ENCODE peak calls at places on chromosome 21, in nine cellular contexts. H is psoas muscle, T is GM12878, Y is uterus, C is prostate gland, B is breast epithelium, Q is Peyer's patch, L is lower lobe of right lung, W is esophagus squamous epithelium. X is an unnamed sample.

GRCh38 chr21:44640761-44641160 is 3.6 kb downstream of the KRTAP10-10 start:
- DNase-seq in W (no peak), L (no peak), B (no peak), Y (no peak), C (no peak), H (no peak), T (no peak), Q (no peak), X (no peak)

GRCh38 chr21:41630917-41631316 is 123.0 kb upstream of the TMPRSS2 start:
- DNase-seq in W (no peak), Y (no peak), B (no peak), H (no peak), T (no peak), C (no peak), L (no peak), Q (no peak), X (no peak)

GRCh38 chr21:38831526-38832467 is 26.1 kb downstream of the ETS2 start:
- DNase-seq in Q (peak; percentile 46), C (peak; percentile 85), H (no peak), Y (peak; percentile 83), B (peak; percentile 92), T (peak; percentile 40), W (no peak), L (peak; percentile 66), X (no peak)

GRCh38 chr21:45081636-45082035 is 7.3 kb downstream of the ADARB1 start:
- DNase-seq in C (no peak), H (no peak), Y (no peak), T (no peak), W (no peak), L (no peak), B (no peak), Q (no peak), X (no peak)

GRCh38 chr21:32096411-32096810 is 182.4 kb downstream of the MIS18A start:
- DNase-seq in T (no peak), W (no peak), H (no peak), B (no peak), Y (no peak), C (no peak), Q (no peak), L (no peak), X (no peak)

GRCh38 chr21:41932576-41933258 is 21.1 kb downstream of the C2CD2 start:
- DNase-seq in L (peak; percentile 54), W (no peak), H (no peak), Y (peak; percentile 40), Q (no peak), B (no peak), T (no peak), C (peak; percentile 56), X (no peak)

GRCh38 chr21:42406201-42406601 is 2.5 kb downstream of the UBASH3A start:
- DNase-seq in Y (no peak), T (no peak), W (no peak), L (no peak), Q (peak; percentile 39), C (no peak), H (no peak), B (no peak), X (no peak)

GRCh38 chr21:41961753-41962152 is 7.9 kb upstream of the C2CD2 start:
- DNase-seq in C (no peak), L (no peak), W (no peak), B (no peak), Q (no peak), H (no peak), T (no peak), Y (no peak), X (no peak)

GRCh38 chr21:17513214-17514123 is 626 bp downstream of the CXADR start:
- DNase-seq in W (no peak), B (no peak), L (peak; percentile 55), Q (no peak), T (no peak), C (peak; percentile 36), H (no peak), Y (peak; percentile 27), X (peak; percentile 78)

GRCh38 chr21:43916691-43917514 is 51.9 kb downstream of the AGPAT3 start:
- DNase-seq in B (no peak), Y (no peak), C (no peak), W (no peak), L (peak; percentile 46), T (peak; percentile 71), H (no peak), Q (peak; percentile 61), X (no peak)

GRCh38 chr21:34724857-34725195 is 56.0 kb downstream of the CLIC6 start:
- DNase-seq in Y (no peak), Q (no peak), L (no peak), W (no peak), T (no peak), B (no peak), C (no peak), H (no peak), X (no peak)

GRCh38 chr21:34730194-34730593 is 61.4 kb downstream of the CLIC6 start:
- DNase-seq in B (no peak), Q (no peak), C (peak; percentile 35), W (no peak), H (no peak), L (no peak), Y (no peak), T (no peak), X (no peak)

GRCh38 chr21:34730756-34731445 is 62.1 kb downstream of the CLIC6 start:
- DNase-seq in W (no peak), H (no peak), C (peak; percentile 42), L (no peak), Y (no peak), T (no peak), Q (no peak), B (no peak), X (no peak)

GRCh38 chr21:34726627-34727337 is 58.0 kb downstream of the CLIC6 start:
- DNase-seq in Q (no peak), Y (no peak), T (no peak), C (no peak), B (no peak), H (no peak), W (no peak), L (no peak), X (no peak)

GRCh38 chr21:34728479-34728878 is 59.7 kb downstream of the CLIC6 start:
- DNase-seq in T (no peak), Y (no peak), Q (no peak), W (no peak), B (peak; percentile 73), C (peak; percentile 81), H (no peak), L (peak; percentile 62), X (peak; percentile 58)
- H3K27ac ChIP-seq in T (no peak overlapping the region), Y (no peak overlapping the region), Q (no peak overlapping the region), W (no peak overlapping the region), B (peak overlapping the region; percentile 88), C (no peak overlapping the region), H (no peak overlapping the region), L (no peak overlapping the region), X (no peak overlapping the region)

GRCh38 chr21:46429754-46430681 is 28.7 kb upstream of the DIP2A start:
- DNase-seq in L (peak; percentile 41), W (no peak), B (no peak), Q (no peak), C (no peak), Y (no peak), H (peak; percentile 51), T (no peak), X (no peak)

GRCh38 chr21:46427516-46427915 is 31.2 kb upstream of the DIP2A start:
- DNase-seq in W (no peak), H (peak; percentile 23), Q (no peak), T (no peak), L (peak; percentile 32), C (no peak), B (no peak), Y (no peak), X (no peak)

GRCh38 chr21:46428286-46428685 is 30.4 kb upstream of the DIP2A start:
- DNase-seq in B (no peak), Y (no peak), C (no peak), W (no peak), Q (no peak), H (peak; percentile 51), L (peak; percentile 38), T (no peak), X (no peak)

GRCh38 chr21:46431448-46431847 is 27.2 kb upstream of the DIP2A start:
- DNase-seq in H (peak; percentile 48), T (no peak), Q (no peak), W (no peak), C (no peak), Y (no peak), L (peak; percentile 46), B (no peak), X (no peak)

DNA sequence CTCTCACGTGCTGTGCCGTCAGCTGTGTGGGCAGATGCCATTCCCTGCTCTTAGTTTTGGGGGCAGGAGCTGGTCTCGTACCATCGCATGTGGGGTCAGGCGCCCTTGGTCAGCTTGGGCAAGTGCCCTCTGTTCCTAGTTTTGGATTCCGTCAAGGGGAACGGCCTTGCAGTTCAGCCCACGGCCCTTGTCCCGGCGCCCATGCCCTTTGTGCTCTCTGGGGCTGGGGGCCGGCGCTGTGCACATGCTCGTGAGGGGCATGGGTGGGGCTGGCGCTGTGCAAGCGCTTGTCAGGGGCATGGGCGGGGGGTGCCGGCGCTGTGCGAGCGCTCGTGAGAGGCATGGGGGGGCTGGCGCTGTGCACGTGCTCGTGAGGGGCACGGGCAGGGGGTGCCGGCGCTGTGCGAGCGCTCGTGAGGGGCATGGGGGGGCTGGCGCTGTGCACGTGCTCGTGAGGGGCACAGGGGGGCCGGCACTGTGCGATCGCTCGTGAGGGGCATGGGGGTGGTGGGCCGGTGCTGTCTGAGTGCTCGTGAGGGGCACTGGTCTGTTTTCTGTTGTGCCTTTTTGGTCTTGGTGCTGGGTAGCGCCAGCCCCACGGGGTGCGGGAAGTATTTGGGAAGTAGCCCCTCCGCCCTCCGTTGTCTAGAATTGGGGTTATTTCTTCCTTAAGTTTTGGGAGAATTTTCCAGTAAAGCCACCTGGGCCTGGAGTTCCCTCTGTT is 29.5 kb upstream of the DIP2A start:
- DNase-seq in L (peak; percentile 33), W (no peak), H (peak; percentile 46), Q (no peak), Y (no peak), C (no peak), T (no peak), B (no peak), X (no peak)
- H3K36me3 ChIP-seq in L (peaks cover 79% of the 10 kb centered on the region), W (peaks cover 99% of the 10 kb centered on the region), H (peaks cover 15% of the 10 kb centered on the region), Q (no peaks in the 10 kb centered on the region), Y (no peaks in the 10 kb centered on the region), C (peaks cover 4% of the 10 kb centered on the region), T (peaks cover 23% of the 10 kb centered on the region), B (peaks cover 9% of the 10 kb centered on the region), X (peaks cover 91% of the 10 kb centered on the region)

GRCh38 chr21:26916799-26917198 is 50.1 kb downstream of the ADAMTS5 start:
- DNase-seq in Y (no peak), H (no peak), C (no peak), L (no peak), W (no peak), B (no peak), T (no peak), Q (no peak), X (no peak)

GRCh38 chr21:26909972-26910371 is 56.9 kb downstream of the ADAMTS5 start:
- DNase-seq in Q (no peak), C (no peak), B (no peak), L (no peak), H (no peak), W (no peak), Y (no peak), T (no peak), X (no peak)

GRCh38 chr21:26912466-26912865 is 54.4 kb downstream of the ADAMTS5 start:
- DNase-seq in H (no peak), C (no peak), B (no peak), Q (no peak), W (no peak), L (no peak), Y (no peak), T (no peak), X (no peak)
- TF ChIP-seq CTCF in H (no peak), C (no peak), B (no peak), Q (no peak), W (no peak), L (no peak), Y (no peak), T (no peak), X (no peak)

GRCh38 chr21:28669331-28669730 is 323.3 kb downstream of the LTN1 start:
- DNase-seq in C (no peak), H (no peak), Q (no peak), L (no peak), B (no peak), Y (no peak), T (no peak), W (no peak), X (no peak)
- H3K27ac ChIP-seq in C (no peak overlapping the region), H (no peak overlapping the region), Q (no peak overlapping the region), L (no peak overlapping the region), B (no peak overlapping the region), Y (no peak overlapping the region), T (no peak overlapping the region), W (no peak overlapping the region), X (no peak overlapping the region)